ENCODE peak calls at places on chromosomes 16 and 17, in six cellular contexts. R, N, G, V, X and S are unnamed samples.
A peak's percentile ranks its signal among the peaks of the same experiment; 100 is the strongest.

GRCh38 chr16:59971264-59971663 is 1237.1 kb upstream of the GOT2 start:
- DNase-seq in R (no peak), N (no peak), G (no peak), V (no peak), X (no peak), S (no peak)

GRCh38 chr16:83952587-83952939 is 477 bp upstream of the OSGIN1 start:
- DNase-seq in R (no peak), N (no peak), G (no peak), V (no peak), X (no peak), S (no peak)

GRCh38 chr17:59491353-59492090 is 73.9 kb upstream of the DHX40 start:
- DNase-seq in R (no peak), N (no peak), G (no peak), V (no peak), X (no peak), S (no peak)

GRCh38 chr16:55552621-55553020 is 13.9 kb upstream of the CAPNS2 start:
- DNase-seq in R (no peak), N (no peak), G (no peak), V (no peak), X (no peak), S (no peak)

GRCh38 chr17:38602862-38603785 is 2.6 kb downstream of the SRCIN1 start:
- DNase-seq in R (no peak), N (no peak), G (peak; percentile 46), V (no peak), X (no peak), S (no peak)

GRCh38 chr16:66262253-66263167 is 104.0 kb upstream of the CDH5 start:
- DNase-seq in R (peak; percentile 77), N (no peak), G (peak; percentile 83), V (no peak), X (no peak), S (peak; percentile 60)

GRCh38 chr16:50539822-50540710 is 8.1 kb upstream of the NKD1 start:
- DNase-seq in R (no peak), N (no peak), G (no peak), V (no peak), X (no peak), S (no peak)

GRCh38 chr16:4477966-4478365 is 1.8 kb downstream of the HMOX2 start:
- DNase-seq in R (no peak), N (no peak), G (no peak), V (no peak), X (no peak), S (no peak)

GRCh38 chr16:47033176-47033575 is 59.7 kb upstream of the DNAJA2 start:
- DNase-seq in R (no peak), N (no peak), G (no peak), V (no peak), X (no peak), S (no peak)

GRCh38 chr17:38656959-38657823 is 17.6 kb downstream of the EPOP start:
- DNase-seq in R (no peak), N (no peak), G (no peak), V (peak; percentile 57), X (no peak), S (no peak)

GRCh38 chr17:16872836-16873653 is 98.9 kb downstream of the TNFRSF13B start:
- DNase-seq in R (no peak), N (no peak), G (no peak), V (no peak), X (no peak), S (no peak)

GRCh38 chr17:40021471-40021961 is 6.3 kb downstream of the CSF3 start:
- DNase-seq in R (no peak), N (no peak), G (peak; percentile 88), V (no peak), X (no peak), S (peak; percentile 72)

GRCh38 chr17:4479982-4480751 is 18.5 kb upstream of the SPNS2 start:
- DNase-seq in R (no peak), N (no peak), G (no peak), V (no peak), X (no peak), S (no peak)

GRCh38 chr17:42775534-42776098 is 2.4 kb downstream of the VPS25 start:
- DNase-seq in R (no peak), N (no peak), G (no peak), V (no peak), X (no peak), S (no peak)

GRCh38 chr16:71360378-71360777 is 1.9 kb downstream of the CALB2 start:
- DNase-seq in R (no peak), N (no peak), G (no peak), V (no peak), X (no peak), S (no peak)

GRCh38 chr16:65342231-65342866 is 220.5 kb upstream of the CDH11 start:
- DNase-seq in R (no peak), N (no peak), G (no peak), V (no peak), X (no peak), S (no peak)

GRCh38 chr17:2792541-2793169 is 3.6 kb upstream of the RAP1GAP2 start:
- DNase-seq in R (no peak), N (no peak), G (no peak), V (peak; percentile 88), X (no peak), S (no peak)

GRCh38 chr16:85286066-85286712 is 173.9 kb upstream of the CIBAR2 start:
- DNase-seq in R (peak; percentile 89), N (no peak), G (peak; percentile 94), V (no peak), X (no peak), S (peak; percentile 93)

GRCh38 chr17:64236827-64237403 is 26.1 kb downstream of the TEX2 start:
- DNase-seq in R (no peak), N (no peak), G (no peak), V (no peak), X (no peak), S (no peak)

GRCh38 chr16:73166972-73167550 is 119.1 kb upstream of the ZFHX3 start:
- DNase-seq in R (no peak), N (no peak), G (no peak), V (no peak), X (no peak), S (no peak)
- H3K27ac ChIP-seq in R (peak overlapping the region; percentile 56), N (no peak overlapping the region), G (no peak overlapping the region), V (no peak overlapping the region), X (no peak overlapping the region), S (no peak overlapping the region)

GRCh38 chr17:76700290-76700626 is 10.5 kb downstream of the MXRA7 start:
- DNase-seq in R (no peak), N (no peak), G (no peak), V (no peak), X (no peak), S (no peak)

GRCh38 chr17:76704799-76705198 is 6.0 kb downstream of the MXRA7 start:
- DNase-seq in R (peak; percentile 55), N (no peak), G (no peak), V (no peak), X (no peak), S (no peak)

GRCh38 chr17:76702941-76703637 is 7.7 kb downstream of the MXRA7 start:
- DNase-seq in R (peak; percentile 65), N (no peak), G (no peak), V (no peak), X (no peak), S (no peak)

GRCh38 chr17:76700627-76701470 is 9.9 kb downstream of the MXRA7 start:
- DNase-seq in R (peak; percentile 91), N (no peak), G (peak; percentile 87), V (peak; percentile 72), X (no peak), S (peak; percentile 50)

GRCh38 chr17:76701471-76701967 is 9.2 kb downstream of the MXRA7 start:
- DNase-seq in R (no peak), N (no peak), G (no peak), V (no peak), X (no peak), S (no peak)
- H3K4me3 ChIP-seq in R (peak overlapping the region; percentile 41), N (no peak overlapping the region), G (peak overlapping the region; percentile 66), V (no peak overlapping the region), X (no peak overlapping the region), S (no peak overlapping the region)

GRCh38 chr16:81442220-81442908 is 2.2 kb upstream of the CMIP start:
- DNase-seq in R (no peak), N (no peak), G (no peak), V (peak; percentile 63), X (peak; percentile 9), S (no peak)
- H3K27ac ChIP-seq in R (peak overlapping the region; percentile 87), N (no peak overlapping the region), G (no peak overlapping the region), V (no peak overlapping the region), X (no peak overlapping the region), S (no peak overlapping the region)

DNA sequence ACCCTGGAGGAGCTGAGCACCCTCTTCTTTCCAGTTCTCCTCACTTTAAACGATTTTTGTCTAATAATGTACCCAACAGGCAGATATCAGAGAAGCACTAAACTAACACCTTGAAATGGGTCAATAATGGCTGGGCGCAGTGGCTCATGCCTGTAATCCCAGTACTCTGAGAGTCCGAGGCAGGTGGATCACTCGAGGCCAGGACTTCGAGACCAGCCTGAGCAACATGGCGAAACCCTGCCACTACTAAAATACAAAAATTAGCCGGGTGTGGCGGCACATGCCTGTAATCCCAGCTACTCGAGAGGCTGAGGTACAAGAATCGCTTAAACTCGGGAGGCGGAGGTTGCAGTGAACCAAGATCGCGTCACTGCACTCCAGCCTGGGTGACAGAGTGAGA is 57.4 kb downstream of the ZFHX3 start:
- DNase-seq in R (no peak), N (no peak), G (no peak), V (no peak), X (no peak), S (no peak)
- H3K4me3 ChIP-seq in R (no peak overlapping the region), N (no peak overlapping the region), G (peak overlapping the region; percentile 61), V (no peak overlapping the region), X (no peak overlapping the region), S (peak overlapping the region; percentile 20)

GRCh38 chr17:30796016-30796415 is 28.5 kb downstream of the CRLF3 start:
- DNase-seq in R (no peak), N (no peak), G (no peak), V (no peak), X (no peak), S (no peak)
- H3K27ac ChIP-seq in R (no peak overlapping the region), N (no peak overlapping the region), G (no peak overlapping the region), V (no peak overlapping the region), X (peak overlapping the region; percentile 41), S (no peak overlapping the region)

DNA sequence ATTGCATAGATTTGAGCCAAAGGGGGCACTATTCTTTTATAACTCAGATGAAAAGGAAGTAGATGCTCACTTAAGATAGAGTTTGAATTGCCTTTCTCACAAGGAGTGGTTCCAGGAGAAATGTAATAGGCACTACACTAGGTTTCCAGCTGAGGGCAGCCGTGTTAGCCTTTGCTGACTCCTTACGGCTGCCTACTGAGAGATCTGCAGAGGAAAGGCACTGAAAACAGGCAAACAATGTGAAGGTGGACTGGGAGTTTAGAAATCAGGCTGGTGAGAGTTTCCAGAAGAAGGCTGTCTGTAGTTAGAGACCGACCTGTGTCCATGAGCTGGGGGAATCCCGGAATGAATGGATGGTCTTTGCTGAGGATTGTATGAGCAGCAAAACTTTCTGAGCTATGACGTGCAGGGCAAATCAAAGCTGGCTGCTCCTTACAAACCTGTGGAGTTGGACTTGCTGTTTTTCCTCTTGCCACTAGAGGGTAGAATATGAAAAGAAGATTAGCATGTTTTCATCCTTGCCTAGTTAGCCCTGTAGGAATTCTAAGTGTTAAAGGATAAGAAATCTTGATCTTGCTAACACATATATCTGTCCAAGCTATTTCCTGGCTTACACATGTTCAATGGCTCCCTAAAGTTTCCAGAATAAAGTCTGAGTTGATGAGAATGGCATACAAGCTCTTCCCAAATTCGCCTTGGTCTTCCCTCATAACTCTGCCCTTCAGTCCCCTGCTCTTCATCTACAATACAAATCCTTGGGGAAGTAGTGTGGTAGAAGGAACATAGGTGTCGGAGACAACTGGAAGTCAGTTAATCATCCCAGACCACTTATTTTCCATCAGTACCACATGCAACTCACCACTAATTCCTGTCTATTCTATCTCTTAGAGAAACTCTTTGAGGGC is 20.1 kb upstream of the TAOK1 start:
- DNase-seq in R (peak; percentile 78), N (peak; percentile 83), G (no peak), V (peak; percentile 72), X (peak; percentile 74), S (peak; percentile 22)
- H3K4me3 ChIP-seq in R (no peak overlapping the region), N (peak overlapping the region; percentile 4), G (peak overlapping the region; percentile 24), V (peak overlapping the region; percentile 29), X (peak overlapping the region; percentile 57), S (no peak overlapping the region)